ENCODE peak calls at places on chromosomes 5 and 9, in four cellular contexts. R, O, W and D are unnamed samples.

GRCh38 chr5:25295067-25295466 is 650.3 kb upstream of the CDH10 start:
- DNase-seq in R (no peak), W (no peak), O (no peak), D (no peak)

GRCh38 chr5:149725296-149725695 is 4.8 kb upstream of the PPARGC1B start:
- DNase-seq in W (no peak), O (no peak), R (no peak), D (no peak)

GRCh38 chr9:110583237-110583636 is 3.7 kb upstream of the SVEP1 start:
- DNase-seq in R (no peak), W (no peak), O (no peak), D (no peak)

GRCh38 chr5:119411935-119412623 is 40.2 kb upstream of the HSD17B4 start:
- DNase-seq in W (peak), O (peak), R (no peak), D (peak)

GRCh38 chr9:120396418-120396817 is 183.5 kb downstream of the CDK5RAP2 start:
- DNase-seq in R (no peak), W (no peak), O (no peak), D (no peak)

GRCh38 chr9:93900971-93901861 is 53.9 kb downstream of the BARX1 start:
- DNase-seq in R (no peak), W (no peak), O (no peak), D (no peak)

GRCh38 chr5:166722939-166723338 is 1568.5 kb upstream of the WWC1 start:
- DNase-seq in R (no peak), W (no peak), O (no peak), D (no peak)

GRCh38 chr5:146291421-146292074 is 47.1 kb upstream of the POU4F3 start:
- DNase-seq in O (peak), W (peak), R (no peak), D (peak)

GRCh38 chr5:86679529-86679928 is 61.8 kb downstream of the COX7C start:
- DNase-seq in W (peak), R (no peak), O (peak), D (peak)

GRCh38 chr9:69044226-69045219 is 9.0 kb downstream of the FXN start:
- DNase-seq in O (no peak), W (no peak), R (no peak), D (peak)

GRCh38 chr5:154858972-154859950 is 834 bp downstream of the CNOT8 start:
- DNase-seq in O (no peak), R (no peak), W (peak), D (peak)

GRCh38 chr9:110048976-110049698 is 158.8 kb downstream of the C9orf152 start:
- DNase-seq in W (peak), O (no peak), R (no peak), D (peak)

GRCh38 chr5:147539053-147539452 is 29.2 kb upstream of the DPYSL3 start:
- DNase-seq in R (no peak), O (no peak), W (no peak), D (no peak)

GRCh38 chr5:1261643-1262042 is 33.2 kb downstream of the TERT start:
- DNase-seq in W (no peak), O (no peak), R (no peak), D (no peak)

GRCh38 chr5:31161772-31162171 is 31.7 kb upstream of the CDH6 start:
- DNase-seq in W (no peak), R (no peak), O (no peak), D (no peak)

GRCh38 chr9:23851024-23851629 is 25.1 kb upstream of the ELAVL2 start:
- DNase-seq in W (no peak), R (no peak), O (no peak), D (no peak)

GRCh38 chr9:108552459-108553040 is 303.2 kb downstream of the ACTL7B start:
- DNase-seq in W (no peak), R (no peak), O (no peak), D (no peak)

GRCh38 chr5:37799865-37800421 is 39.9 kb downstream of the GDNF start:
- DNase-seq in R (no peak), O (peak), W (no peak), D (peak)

GRCh38 chr9:91148306-91148705 is 213.4 kb downstream of the AUH start:
- DNase-seq in R (no peak), W (no peak), O (no peak), D (no peak)

GRCh38 chr5:179585903-179586511 is 35.7 kb downstream of the RUFY1 start:
- DNase-seq in W (no peak), O (no peak), R (no peak), D (no peak)

GRCh38 chr5:133531634-133532033 is 80.7 kb downstream of the FSTL4 start:
- DNase-seq in R (no peak), W (no peak), O (no peak), D (no peak)

GRCh38 chr5:170151105-170151831 is 45.6 kb downstream of the FOXI1 start:
- DNase-seq in W (peak), O (no peak), R (no peak), D (no peak)

GRCh38 chr9:76704601-76705204 is 59.5 kb upstream of the PCA3 start:
- DNase-seq in O (peak), R (no peak), W (peak), D (peak)

GRCh38 chr9:117869287-117869686 is 165.1 kb downstream of the TLR4 start:
- DNase-seq in O (no peak), W (no peak), R (no peak), D (no peak)

GRCh38 chr9:108776920-108777650 is 78.7 kb downstream of the ACTL7B start:
- DNase-seq in O (no peak), R (no peak), W (no peak), D (no peak)

GRCh38 chr5:2750758-2751464 is 566 bp downstream of the IRX2 start:
- DNase-seq in O (no peak), W (no peak), R (no peak), D (no peak)

GRCh38 chr9:86407022-86407421 is 52.8 kb upstream of the TUT7 start:
- DNase-seq in O (no peak), R (no peak), W (no peak), D (peak)

GRCh38 chr5:10607666-10608442 is 44.0 kb downstream of the ANKRD33B start:
- DNase-seq in O (no peak), R (no peak), W (no peak), D (peak)

GRCh38 chr5:354581-355378 is 33.3 kb downstream of the AHRR start:
- DNase-seq in W (peak), R (no peak), O (no peak), D (no peak)